ENCODE peak calls at places on chromosomes 6 and 20, in nine cellular contexts. One of them, this sample, is unnamed.

GRCh38 chr20:22663528-22664025 is 79.2 kb upstream of the FOXA2 start:
- DNase-seq in stromal cell of bone marrow: no peak
- DNase-seq in left ventricle myocardium superior: no peak
- DNase-seq in bronchial epithelial cell: no peak
- DNase-seq in dermis microvascular lymphatic vessel endothelial cell: no peak
- DNase-seq in heart right ventricle: no peak
- DNase-seq in cardiac muscle cell: no peak
- DNase-seq in SJSA1: no peak
- DNase-seq in Daoy: no peak
- DNase-seq in this sample: no peak

GRCh38 chr20:35663813-35664543 is 722 bp downstream of the CPNE1 start:
- DNase-seq in stromal cell of bone marrow: peak; percentile 7
- DNase-seq in left ventricle myocardium superior: peak; percentile 40
- DNase-seq in bronchial epithelial cell: peak; percentile 29
- DNase-seq in dermis microvascular lymphatic vessel endothelial cell: no peak
- DNase-seq in heart right ventricle: peak; percentile 36
- DNase-seq in cardiac muscle cell: peak; percentile 67
- DNase-seq in SJSA1: no peak
- DNase-seq in Daoy: peak; percentile 27
- DNase-seq in this sample: peak; percentile 51

GRCh38 chr6:119894801-119895200 is 545.2 kb upstream of the MAN1A1 start:
- DNase-seq in stromal cell of bone marrow: no peak
- DNase-seq in left ventricle myocardium superior: no peak
- DNase-seq in bronchial epithelial cell: no peak
- DNase-seq in dermis microvascular lymphatic vessel endothelial cell: no peak
- DNase-seq in heart right ventricle: no peak
- DNase-seq in cardiac muscle cell: peak; percentile 23
- DNase-seq in SJSA1: no peak
- DNase-seq in Daoy: no peak
- DNase-seq in this sample: no peak

GRCh38 chr20:63319164-63320040 is 26.4 kb downstream of the COL20A1 start:
- DNase-seq in stromal cell of bone marrow: no peak
- DNase-seq in left ventricle myocardium superior: peak; percentile 12
- DNase-seq in bronchial epithelial cell: no peak
- DNase-seq in dermis microvascular lymphatic vessel endothelial cell: no peak
- DNase-seq in heart right ventricle: no peak
- DNase-seq in cardiac muscle cell: no peak
- DNase-seq in SJSA1: no peak
- DNase-seq in Daoy: no peak
- DNase-seq in this sample: no peak

GRCh38 chr6:29861521-29862255 is 34.1 kb downstream of the HLA-G start:
- DNase-seq in stromal cell of bone marrow: no peak
- DNase-seq in left ventricle myocardium superior: no peak
- DNase-seq in bronchial epithelial cell: no peak
- DNase-seq in dermis microvascular lymphatic vessel endothelial cell: no peak
- DNase-seq in heart right ventricle: no peak
- DNase-seq in cardiac muscle cell: no peak
- DNase-seq in SJSA1: no peak
- DNase-seq in Daoy: no peak
- DNase-seq in this sample: no peak

GRCh38 chr20:5843054-5843731 is 93.0 kb downstream of the SHLD1 start:
- DNase-seq in stromal cell of bone marrow: no peak
- DNase-seq in left ventricle myocardium superior: no peak
- DNase-seq in bronchial epithelial cell: no peak
- DNase-seq in dermis microvascular lymphatic vessel endothelial cell: no peak
- DNase-seq in heart right ventricle: no peak
- DNase-seq in cardiac muscle cell: no peak
- DNase-seq in SJSA1: no peak
- DNase-seq in Daoy: no peak
- DNase-seq in this sample: no peak

GRCh38 chr6:28880894-28881780 is 42.6 kb downstream of the TRIM27 start:
- DNase-seq in stromal cell of bone marrow: peak; percentile 49
- DNase-seq in left ventricle myocardium superior: peak; percentile 69
- DNase-seq in bronchial epithelial cell: peak; percentile 49
- DNase-seq in dermis microvascular lymphatic vessel endothelial cell: peak; percentile 52
- DNase-seq in heart right ventricle: peak; percentile 68
- DNase-seq in cardiac muscle cell: peak; percentile 66
- DNase-seq in SJSA1: peak; percentile 83
- DNase-seq in Daoy: peak; percentile 85
- DNase-seq in this sample: peak; percentile 78

GRCh38 chr6:6747371-6747770 is 158.9 kb downstream of the LY86 start:
- DNase-seq in stromal cell of bone marrow: no peak
- DNase-seq in left ventricle myocardium superior: no peak
- DNase-seq in bronchial epithelial cell: no peak
- DNase-seq in dermis microvascular lymphatic vessel endothelial cell: no peak
- DNase-seq in heart right ventricle: no peak
- DNase-seq in cardiac muscle cell: no peak
- DNase-seq in SJSA1: no peak
- DNase-seq in Daoy: no peak
- DNase-seq in this sample: no peak

GRCh38 chr20:61391185-61391584 is 139.1 kb downstream of the CDH4 start:
- DNase-seq in stromal cell of bone marrow: no peak
- DNase-seq in left ventricle myocardium superior: no peak
- DNase-seq in bronchial epithelial cell: no peak
- DNase-seq in dermis microvascular lymphatic vessel endothelial cell: no peak
- DNase-seq in heart right ventricle: no peak
- DNase-seq in cardiac muscle cell: no peak
- DNase-seq in SJSA1: no peak
- DNase-seq in Daoy: no peak
- DNase-seq in this sample: no peak

GRCh38 chr6:160137989-160138835 is 16.6 kb downstream of the SLC22A1 start:
- DNase-seq in stromal cell of bone marrow: no peak
- DNase-seq in left ventricle myocardium superior: peak; percentile 64
- DNase-seq in bronchial epithelial cell: peak; percentile 65
- DNase-seq in dermis microvascular lymphatic vessel endothelial cell: peak; percentile 4
- DNase-seq in heart right ventricle: peak; percentile 37
- DNase-seq in cardiac muscle cell: peak; percentile 88
- DNase-seq in SJSA1: peak; percentile 33
- DNase-seq in Daoy: peak; percentile 67
- DNase-seq in this sample: peak; percentile 73

GRCh38 chr6:88480822-88481221 is 314.7 kb upstream of the CNR1 start:
- DNase-seq in stromal cell of bone marrow: no peak
- DNase-seq in left ventricle myocardium superior: no peak
- DNase-seq in bronchial epithelial cell: no peak
- DNase-seq in dermis microvascular lymphatic vessel endothelial cell: no peak
- DNase-seq in heart right ventricle: no peak
- DNase-seq in cardiac muscle cell: no peak
- DNase-seq in SJSA1: no peak
- DNase-seq in Daoy: no peak
- DNase-seq in this sample: no peak

GRCh38 chr6:6751615-6752014 is 163.1 kb downstream of the LY86 start:
- DNase-seq in stromal cell of bone marrow: no peak
- DNase-seq in left ventricle myocardium superior: no peak
- DNase-seq in bronchial epithelial cell: no peak
- DNase-seq in dermis microvascular lymphatic vessel endothelial cell: no peak
- DNase-seq in heart right ventricle: peak; percentile 32
- DNase-seq in cardiac muscle cell: no peak
- DNase-seq in SJSA1: no peak
- DNase-seq in Daoy: no peak
- DNase-seq in this sample: peak; percentile 46

GRCh38 chr6:3356824-3357420 is 98.2 kb downstream of the PSMG4 start:
- DNase-seq in stromal cell of bone marrow: no peak
- DNase-seq in left ventricle myocardium superior: no peak
- DNase-seq in bronchial epithelial cell: no peak
- DNase-seq in dermis microvascular lymphatic vessel endothelial cell: no peak
- DNase-seq in heart right ventricle: no peak
- DNase-seq in cardiac muscle cell: no peak
- DNase-seq in SJSA1: no peak
- DNase-seq in Daoy: no peak
- DNase-seq in this sample: no peak

GRCh38 chr6:150204705-150205472 is 62.0 kb downstream of the PPP1R14C start:
- DNase-seq in stromal cell of bone marrow: no peak
- DNase-seq in left ventricle myocardium superior: peak; percentile 72
- DNase-seq in bronchial epithelial cell: no peak
- DNase-seq in dermis microvascular lymphatic vessel endothelial cell: no peak
- DNase-seq in heart right ventricle: peak; percentile 34
- DNase-seq in cardiac muscle cell: no peak
- DNase-seq in SJSA1: no peak
- DNase-seq in Daoy: no peak
- DNase-seq in this sample: no peak

GRCh38 chr6:140590641-140591040 is 1216.2 kb upstream of the CITED2 start:
- DNase-seq in stromal cell of bone marrow: peak; percentile 31
- DNase-seq in left ventricle myocardium superior: no peak
- DNase-seq in bronchial epithelial cell: peak; percentile 66
- DNase-seq in dermis microvascular lymphatic vessel endothelial cell: no peak
- DNase-seq in heart right ventricle: no peak
- DNase-seq in cardiac muscle cell: no peak
- DNase-seq in SJSA1: no peak
- DNase-seq in Daoy: no peak
- DNase-seq in this sample: peak; percentile 27

GRCh38 chr20:4161447-4162251 is 146.3 kb upstream of the RNF24 start:
- DNase-seq in stromal cell of bone marrow: no peak
- DNase-seq in left ventricle myocardium superior: no peak
- DNase-seq in bronchial epithelial cell: peak; percentile 48
- DNase-seq in dermis microvascular lymphatic vessel endothelial cell: no peak
- DNase-seq in heart right ventricle: no peak
- DNase-seq in cardiac muscle cell: no peak
- DNase-seq in SJSA1: no peak
- DNase-seq in Daoy: peak; percentile 62
- DNase-seq in this sample: peak; percentile 60

GRCh38 chr6:141208101-141208500 is 924.6 kb upstream of the GJE1 start:
- DNase-seq in stromal cell of bone marrow: no peak
- DNase-seq in left ventricle myocardium superior: no peak
- DNase-seq in bronchial epithelial cell: no peak
- DNase-seq in dermis microvascular lymphatic vessel endothelial cell: no peak
- DNase-seq in heart right ventricle: no peak
- DNase-seq in cardiac muscle cell: no peak
- DNase-seq in SJSA1: no peak
- DNase-seq in Daoy: no peak
- DNase-seq in this sample: no peak

GRCh38 chr6:44858998-44859397 is 469.1 kb upstream of the RUNX2 start:
- DNase-seq in stromal cell of bone marrow: no peak
- DNase-seq in left ventricle myocardium superior: no peak
- DNase-seq in bronchial epithelial cell: no peak
- DNase-seq in dermis microvascular lymphatic vessel endothelial cell: no peak
- DNase-seq in heart right ventricle: no peak
- DNase-seq in cardiac muscle cell: no peak
- DNase-seq in SJSA1: no peak
- DNase-seq in Daoy: no peak
- DNase-seq in this sample: no peak

GRCh38 chr6:118012944-118013343 is 105.9 kb downstream of the SLC35F1 start:
- DNase-seq in stromal cell of bone marrow: no peak
- DNase-seq in left ventricle myocardium superior: no peak
- DNase-seq in bronchial epithelial cell: no peak
- DNase-seq in dermis microvascular lymphatic vessel endothelial cell: no peak
- DNase-seq in heart right ventricle: no peak
- DNase-seq in cardiac muscle cell: no peak
- DNase-seq in SJSA1: no peak
- DNase-seq in Daoy: no peak
- DNase-seq in this sample: no peak

GRCh38 chr6:83215131-83216047 is 22.2 kb downstream of the RWDD2A start:
- DNase-seq in stromal cell of bone marrow: peak; percentile 75
- DNase-seq in left ventricle myocardium superior: peak; percentile 41
- DNase-seq in bronchial epithelial cell: peak; percentile 64
- DNase-seq in dermis microvascular lymphatic vessel endothelial cell: peak; percentile 64
- DNase-seq in heart right ventricle: peak; percentile 71
- DNase-seq in cardiac muscle cell: peak; percentile 75
- DNase-seq in SJSA1: peak; percentile 43
- DNase-seq in Daoy: peak; percentile 67
- DNase-seq in this sample: peak; percentile 77

GRCh38 chr6:20817806-20818320 is 283.6 kb downstream of the CDKAL1 start:
- DNase-seq in stromal cell of bone marrow: no peak
- DNase-seq in left ventricle myocardium superior: no peak
- DNase-seq in bronchial epithelial cell: peak; percentile 51
- DNase-seq in dermis microvascular lymphatic vessel endothelial cell: no peak
- DNase-seq in heart right ventricle: no peak
- DNase-seq in cardiac muscle cell: no peak
- DNase-seq in SJSA1: no peak
- DNase-seq in Daoy: peak; percentile 4
- DNase-seq in this sample: peak; percentile 34

GRCh38 chr20:1920252-1920651 is 25.0 kb downstream of the SIRPA start:
- DNase-seq in stromal cell of bone marrow: no peak
- DNase-seq in left ventricle myocardium superior: no peak
- DNase-seq in bronchial epithelial cell: no peak
- DNase-seq in dermis microvascular lymphatic vessel endothelial cell: no peak
- DNase-seq in heart right ventricle: no peak
- DNase-seq in cardiac muscle cell: no peak
- DNase-seq in SJSA1: no peak
- DNase-seq in Daoy: no peak
- DNase-seq in this sample: no peak

GRCh38 chr6:105483492-105483891 is 80.6 kb upstream of the PREP start:
- DNase-seq in stromal cell of bone marrow: peak; percentile 19
- DNase-seq in left ventricle myocardium superior: no peak
- DNase-seq in bronchial epithelial cell: peak; percentile 53
- DNase-seq in dermis microvascular lymphatic vessel endothelial cell: no peak
- DNase-seq in heart right ventricle: no peak
- DNase-seq in cardiac muscle cell: no peak
- DNase-seq in SJSA1: peak; percentile 46
- DNase-seq in Daoy: peak; percentile 31
- DNase-seq in this sample: no peak

GRCh38 chr20:46348231-46348803 is 40.0 kb upstream of the CDH22 start:
- DNase-seq in stromal cell of bone marrow: no peak
- DNase-seq in left ventricle myocardium superior: peak; percentile 54
- DNase-seq in bronchial epithelial cell: no peak
- DNase-seq in dermis microvascular lymphatic vessel endothelial cell: no peak
- DNase-seq in heart right ventricle: no peak
- DNase-seq in cardiac muscle cell: peak; percentile 55
- DNase-seq in SJSA1: no peak
- DNase-seq in Daoy: no peak
- DNase-seq in this sample: no peak

GRCh38 chr6:29617782-29618557 is 15.0 kb downstream of the GABBR1 start:
- DNase-seq in stromal cell of bone marrow: no peak
- DNase-seq in left ventricle myocardium superior: no peak
- DNase-seq in bronchial epithelial cell: no peak
- DNase-seq in dermis microvascular lymphatic vessel endothelial cell: no peak
- DNase-seq in heart right ventricle: no peak
- DNase-seq in cardiac muscle cell: no peak
- DNase-seq in SJSA1: no peak
- DNase-seq in Daoy: no peak
- DNase-seq in this sample: no peak

GRCh38 chr6:41187924-41188886 is 12.7 kb downstream of the TREML2 start:
- DNase-seq in stromal cell of bone marrow: no peak
- DNase-seq in left ventricle myocardium superior: no peak
- DNase-seq in bronchial epithelial cell: no peak
- DNase-seq in dermis microvascular lymphatic vessel endothelial cell: no peak
- DNase-seq in heart right ventricle: no peak
- DNase-seq in cardiac muscle cell: no peak
- DNase-seq in SJSA1: no peak
- DNase-seq in Daoy: no peak
- DNase-seq in this sample: no peak

GRCh38 chr6:13572240-13572639 is 2.2 kb upstream of the SIRT5 start:
- DNase-seq in stromal cell of bone marrow: no peak
- DNase-seq in left ventricle myocardium superior: no peak
- DNase-seq in bronchial epithelial cell: no peak
- DNase-seq in dermis microvascular lymphatic vessel endothelial cell: no peak
- DNase-seq in heart right ventricle: no peak
- DNase-seq in cardiac muscle cell: no peak
- DNase-seq in SJSA1: no peak
- DNase-seq in Daoy: no peak
- DNase-seq in this sample: no peak

GRCh38 chr20:61311656-61312387 is 59.8 kb downstream of the CDH4 start:
- DNase-seq in stromal cell of bone marrow: no peak
- DNase-seq in left ventricle myocardium superior: no peak
- DNase-seq in bronchial epithelial cell: peak; percentile 40
- DNase-seq in dermis microvascular lymphatic vessel endothelial cell: no peak
- DNase-seq in heart right ventricle: no peak
- DNase-seq in cardiac muscle cell: no peak
- DNase-seq in SJSA1: no peak
- DNase-seq in Daoy: peak; percentile 79
- DNase-seq in this sample: no peak

GRCh38 chr6:73451166-73452106 is 661 bp downstream of the CGAS start:
- DNase-seq in stromal cell of bone marrow: no peak
- DNase-seq in left ventricle myocardium superior: peak; percentile 64
- DNase-seq in bronchial epithelial cell: peak; percentile 25
- DNase-seq in dermis microvascular lymphatic vessel endothelial cell: no peak
- DNase-seq in heart right ventricle: peak; percentile 35
- DNase-seq in cardiac muscle cell: peak; percentile 22
- DNase-seq in SJSA1: no peak
- DNase-seq in Daoy: peak; percentile 72
- DNase-seq in this sample: peak; percentile 54

GRCh38 chr6:128554302-128554701 is 33.9 kb upstream of the PTPRK start:
- DNase-seq in stromal cell of bone marrow: no peak
- DNase-seq in left ventricle myocardium superior: no peak
- DNase-seq in bronchial epithelial cell: peak; percentile 63
- DNase-seq in dermis microvascular lymphatic vessel endothelial cell: peak; percentile 9
- DNase-seq in heart right ventricle: peak; percentile 12
- DNase-seq in cardiac muscle cell: peak; percentile 35
- DNase-seq in SJSA1: no peak
- DNase-seq in Daoy: no peak
- DNase-seq in this sample: peak; percentile 19

GRCh38 chr20:7196481-7196880 is 429.0 kb downstream of the BMP2 start:
- DNase-seq in stromal cell of bone marrow: peak; percentile 59
- DNase-seq in left ventricle myocardium superior: no peak
- DNase-seq in bronchial epithelial cell: peak; percentile 94
- DNase-seq in dermis microvascular lymphatic vessel endothelial cell: no peak
- DNase-seq in heart right ventricle: no peak
- DNase-seq in cardiac muscle cell: no peak
- DNase-seq in SJSA1: no peak
- DNase-seq in Daoy: no peak
- DNase-seq in this sample: peak; percentile 13